ENCODE peak calls at places on chromosomes 4 and X, in ten cellular contexts. O is Daoy; B is left lung; L is hepatic stellate cell; G is effector CD4-positive, alpha-beta T cell; C is thyroid gland; Y is hypothalamus; P is AG10803; S is NCI-H446; I is GM23248. V is an unnamed sample.

GRCh38 chrX:19344661-19345060 is 934 bp downstream of the PDHA1 start:
- DNase-seq in O (no peak), B (no peak), L (no peak), G (no peak), C (peak; percentile 43), Y (no peak), P (no peak), S (no peak), I (no peak), V (no peak)

GRCh38 chr4:96833831-96834230 is 993.9 kb downstream of the PDHA2 start:
- DNase-seq in O (no peak), B (no peak), L (no peak), G (no peak), C (no peak), Y (no peak), P (no peak), S (no peak), I (no peak), V (no peak)

GRCh38 chrX:11269006-11269405 is 24.2 kb upstream of the AMELX start:
- DNase-seq in O (no peak), B (no peak), L (no peak), G (no peak), C (no peak), Y (no peak), P (no peak), S (no peak), I (no peak), V (no peak)

GRCh38 chr4:36385951-36386561 is 104.6 kb downstream of the DTHD1 start:
- DNase-seq in O (no peak), B (no peak), L (no peak), G (peak; percentile 44), C (no peak), Y (no peak), P (no peak), S (no peak), I (no peak), V (no peak)

GRCh38 chrX:16834811-16835210 is 35.4 kb downstream of the RBBP7 start:
- DNase-seq in O (no peak), B (no peak), L (no peak), G (no peak), C (no peak), Y (no peak), P (no peak), S (no peak), I (no peak), V (no peak)

GRCh38 chr4:119025440-119025839 is 110.2 kb upstream of the MYOZ2 start:
- DNase-seq in O (peak; percentile 15), B (peak; percentile 61), L (no peak), G (no peak), C (no peak), Y (no peak), P (peak; percentile 62), S (no peak), I (peak; percentile 84), V (peak; percentile 50)

GRCh38 chr4:76449824-76450223 is 14.8 kb downstream of the SHROOM3 start:
- DNase-seq in O (no peak), B (no peak), L (no peak), G (no peak), C (no peak), Y (no peak), P (peak; percentile 22), S (no peak), I (peak; percentile 14), V (no peak)

GRCh38 chr4:48329976-48330375 is 11.4 kb upstream of the SLAIN2 start:
- DNase-seq in O (peak; percentile 65), B (no peak), L (peak; percentile 57), G (no peak), C (no peak), Y (no peak), P (peak; percentile 89), S (no peak), I (peak; percentile 87), V (no peak)

GRCh38 chr4:120318447-120318846 is 251.8 kb upstream of the MAD2L1 start:
- DNase-seq in O (no peak), B (no peak), L (no peak), G (no peak), C (no peak), Y (no peak), P (no peak), S (no peak), I (no peak), V (no peak)

V was measured in aorta.